ENCODE peak calls at places on chromosomes 11 and 22, in eight cellular contexts. L is hypothalamus; U is stimulated activated CD4-positive, alpha-beta T cell treated with anti-CD3 and anti-CD28 coated beads, Interleukin-12 subunit alpha, Interleukin-12 subunit beta, amount 100 ng/mL, for 4 hours; F is right cardiac atrium; X is sigmoid colon; J is KBM-7; R is SW 1271; H is C1 segment of cervical spinal cord. C is an unnamed sample.

GRCh38 chr11:118277312-118277711 is 13.2 kb upstream of the MPZL2 start:
- DNase-seq in R (peak), L (no peak), J (no peak), H (no peak), U (no peak), F (no peak), X (no peak), C (no peak)

GRCh38 chr22:27144345-27144744 is 487.0 kb downstream of the MIAT start:
- DNase-seq in J (no peak), U (no peak), F (no peak), L (no peak), H (no peak), X (no peak), R (no peak), C (no peak)

GRCh38 chr11:23539556-23539955 is 679.3 kb upstream of the CCDC179 start:
- DNase-seq in U (no peak), X (no peak), F (no peak), L (no peak), H (no peak), J (peak), R (no peak), C (no peak)

GRCh38 chr11:120398184-120398583 is 62.0 kb downstream of the ARHGEF12 start:
- DNase-seq in L (no peak), R (no peak), X (no peak), U (no peak), J (no peak), H (no peak), F (no peak), C (no peak)

GRCh38 chr11:102794382-102794781 is 3.6 kb downstream of the MMP1 start:
- DNase-seq in U (no peak), R (peak), H (no peak), L (no peak), J (peak), X (no peak), F (no peak), C (no peak)

GRCh38 chr11:68328374-68329091 is 16.1 kb downstream of the LRP5 start:
- DNase-seq in L (no peak), F (peak), J (peak), X (peak), H (peak), U (no peak), R (no peak), C (peak)

GRCh38 chr22:40178417-40179409 is 988 bp downstream of the TNRC6B start:
- DNase-seq in F (peak), L (no peak), J (peak), R (no peak), H (peak), U (no peak), X (no peak), C (peak)

GRCh38 chr22:36198482-36198881 is 3.1 kb downstream of the APOL4 start:
- DNase-seq in L (no peak), R (no peak), J (no peak), H (no peak), F (no peak), U (no peak), X (no peak), C (no peak)

GRCh38 chr11:47524200-47524874 is 28.6 kb downstream of the CELF1 start:
- DNase-seq in L (no peak), X (peak), R (no peak), J (no peak), F (no peak), H (peak), U (no peak), C (no peak)

GRCh38 chr11:124938206-124938765 is 2.4 kb upstream of the HEPACAM start:
- DNase-seq in U (no peak), H (no peak), R (no peak), J (no peak), F (no peak), X (no peak), L (no peak), C (no peak)

GRCh38 chr11:110249066-110249465 is 47.3 kb downstream of the RDX start:
- DNase-seq in J (no peak), X (no peak), L (no peak), F (no peak), R (no peak), U (no peak), H (no peak), C (no peak)

GRCh38 chr11:133560467-133560866 is 28.2 kb upstream of the OPCML start:
- DNase-seq in H (no peak), L (no peak), R (no peak), U (no peak), J (no peak), X (no peak), F (no peak), C (no peak)

GRCh38 chr22:19995611-19996339 is 20.8 kb downstream of the ARVCF start:
- DNase-seq in H (no peak), L (no peak), J (no peak), R (no peak), U (no peak), F (peak), X (no peak), C (no peak)